ENCODE peak calls at places on chromosomes 6 and 20, in four cellular contexts. One of them, this sample, is unnamed.

GRCh38 chr6:147651249-147652063 is 143.0 kb downstream of the SAMD5 start:
- DNase-seq in HepG2: no peak
- DNase-seq in HCT116: no peak
- DNase-seq in K562: no peak
- DNase-seq in this sample: no peak

GRCh38 chr6:44377971-44378370 is 9.5 kb upstream of the CDC5L start:
- DNase-seq in HepG2: peak; percentile 16
- DNase-seq in HCT116: no peak
- DNase-seq in K562: no peak
- DNase-seq in this sample: no peak

GRCh38 chr6:28257042-28257441 is 2.1 kb upstream of the NKAPL start:
- DNase-seq in HepG2: no peak
- DNase-seq in HCT116: no peak
- DNase-seq in K562: no peak
- DNase-seq in this sample: no peak

GRCh38 chr6:105838156-105838555 is 248.0 kb upstream of the PRDM1 start:
- DNase-seq in HepG2: no peak
- DNase-seq in HCT116: no peak
- DNase-seq in K562: no peak
- DNase-seq in this sample: no peak

GRCh38 chr6:88561974-88562736 is 396.0 kb upstream of the CNR1 start:
- DNase-seq in HepG2: no peak
- DNase-seq in HCT116: no peak
- DNase-seq in K562: no peak
- DNase-seq in this sample: no peak

GRCh38 chr6:169998457-169998856 is 247.0 kb downstream of the ERMARD start:
- DNase-seq in HepG2: no peak
- DNase-seq in HCT116: no peak
- DNase-seq in K562: no peak
- DNase-seq in this sample: no peak

GRCh38 chr6:69835414-69836179 is 30.8 kb upstream of the COL19A1 start:
- DNase-seq in HepG2: peak; percentile 41
- DNase-seq in HCT116: peak; percentile 56
- DNase-seq in K562: peak; percentile 8
- DNase-seq in this sample: peak; percentile 24

GRCh38 chr20:9617940-9618339 is 103.5 kb downstream of the LAMP5 start:
- DNase-seq in HepG2: peak; percentile 58
- DNase-seq in HCT116: peak; percentile 61
- DNase-seq in K562: no peak
- DNase-seq in this sample: peak; percentile 34

GRCh38 chr20:38304845-38305447 is 990 bp downstream of the BPI start:
- DNase-seq in HepG2: peak; percentile 31
- DNase-seq in HCT116: peak; percentile 4
- DNase-seq in K562: peak; percentile 47
- DNase-seq in this sample: peak; percentile 33

GRCh38 chr6:142787422-142787821 is 157.6 kb downstream of the HIVEP2 start:
- DNase-seq in HepG2: no peak
- DNase-seq in HCT116: no peak
- DNase-seq in K562: no peak
- DNase-seq in this sample: no peak

GRCh38 chr6:132763269-132763668 is 5.6 kb upstream of the VNN2 start:
- DNase-seq in HepG2: no peak
- DNase-seq in HCT116: no peak
- DNase-seq in K562: no peak
- DNase-seq in this sample: no peak

GRCh38 chr6:5723905-5724691 is 282.6 kb downstream of the NRN1 start:
- DNase-seq in HepG2: no peak
- DNase-seq in HCT116: no peak
- DNase-seq in K562: no peak
- DNase-seq in this sample: no peak

GRCh38 chr6:129131282-129131681 is 248.3 kb downstream of the LAMA2 start:
- DNase-seq in HepG2: no peak
- DNase-seq in HCT116: no peak
- DNase-seq in K562: no peak
- DNase-seq in this sample: no peak

GRCh38 chr6:13554929-13555333 is 19.5 kb upstream of the SIRT5 start:
- DNase-seq in HepG2: no peak
- DNase-seq in HCT116: no peak
- DNase-seq in K562: no peak
- DNase-seq in this sample: no peak

GRCh38 chr20:54630582-54630981 is 155.2 kb downstream of the DOK5 start:
- DNase-seq in HepG2: no peak
- DNase-seq in HCT116: no peak
- DNase-seq in K562: no peak
- DNase-seq in this sample: no peak

GRCh38 chr6:52649521-52649920 is 21.4 kb upstream of the TMEM14A start:
- DNase-seq in HepG2: no peak
- DNase-seq in HCT116: no peak
- DNase-seq in K562: no peak
- DNase-seq in this sample: no peak

DNA sequence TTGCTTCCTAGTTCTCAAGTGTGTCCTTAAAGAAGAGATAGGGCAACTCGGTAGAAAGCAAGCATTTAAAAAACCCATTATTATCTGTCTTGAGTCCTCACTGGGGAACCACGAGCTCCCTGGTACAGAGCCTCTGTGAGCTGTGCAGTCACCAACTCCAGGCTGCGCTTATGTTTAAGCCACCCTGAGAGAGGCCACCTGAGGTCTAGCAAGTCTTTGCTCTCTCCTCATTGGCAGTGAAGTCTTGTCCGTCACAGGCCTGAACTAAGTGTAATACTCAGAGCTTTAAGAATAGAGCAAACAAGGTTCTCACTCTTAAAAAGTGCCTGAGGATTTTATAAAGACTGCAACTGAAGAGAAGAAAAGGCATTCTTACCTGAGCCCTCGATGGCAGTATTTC is 3.9 kb upstream of the CLDN20 start:
- DNase-seq in HepG2: no peak
- DNase-seq in HCT116: no peak
- DNase-seq in K562: no peak
- DNase-seq in this sample: no peak
- TF ChIP-seq ELF1 in HepG2: no peak
- TF ChIP-seq ELF1 in HCT116: no peak
- TF ChIP-seq ELF1 in K562: no peak
- TF ChIP-seq ELF1 in this sample: no peak

GRCh38 chr20:16003310-16003709 is 569.9 kb downstream of the KIF16B start:
- DNase-seq in HepG2: no peak
- DNase-seq in HCT116: no peak
- DNase-seq in K562: no peak
- DNase-seq in this sample: no peak
- TF ChIP-seq ELF1 in HepG2: no peak
- TF ChIP-seq ELF1 in HCT116: no peak
- TF ChIP-seq ELF1 in K562: no peak
- TF ChIP-seq ELF1 in this sample: no peak

DNA sequence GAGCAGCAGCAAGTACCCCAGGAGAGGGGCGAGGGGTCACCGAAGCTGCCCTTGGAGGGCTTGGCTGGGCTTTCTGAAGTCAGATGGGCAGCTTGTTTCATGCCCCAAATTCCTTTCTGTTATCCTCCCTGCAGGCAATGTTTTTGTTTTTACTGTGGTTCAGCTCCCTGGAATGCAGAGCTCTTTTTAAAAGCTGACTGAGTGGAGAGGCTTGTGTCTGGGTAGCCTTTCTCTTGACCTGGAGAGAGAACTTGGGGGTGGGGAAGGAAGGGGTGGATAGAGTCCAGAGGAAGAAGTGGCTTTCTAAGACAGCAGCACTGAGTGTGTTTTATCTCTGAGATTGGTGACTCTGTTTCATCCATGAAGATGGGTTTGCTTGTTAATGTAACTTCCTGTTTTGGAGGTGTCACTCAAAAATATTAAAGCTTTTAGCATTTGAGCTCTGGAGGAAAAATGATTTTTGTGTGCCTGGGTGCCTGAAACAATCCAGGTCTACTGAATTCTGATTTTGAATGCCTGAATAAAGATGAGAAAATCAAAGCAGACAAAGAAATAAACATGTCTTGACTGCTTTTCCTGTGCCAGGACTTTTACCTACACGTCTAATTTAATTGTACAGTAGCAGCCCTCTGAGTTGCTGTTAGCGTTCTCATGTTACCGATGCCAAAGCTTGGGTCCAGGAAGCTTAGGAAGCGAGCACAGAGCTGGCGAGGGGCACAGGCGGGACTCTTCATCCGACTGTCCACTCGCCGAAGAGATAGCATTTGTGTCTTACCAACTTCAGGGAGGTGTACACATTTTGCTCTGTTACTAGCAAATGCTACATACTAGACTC is 78.2 kb upstream of the EEF1E1 start:
- DNase-seq in HepG2: no peak
- DNase-seq in HCT116: no peak
- DNase-seq in K562: no peak
- DNase-seq in this sample: no peak
- TF ChIP-seq ELF1 in HepG2: no peak
- TF ChIP-seq ELF1 in HCT116: no peak
- TF ChIP-seq ELF1 in K562: no peak
- TF ChIP-seq ELF1 in this sample: no peak

GRCh38 chr6:126662966-126663365 is 323.1 kb downstream of the CENPW start:
- DNase-seq in HepG2: no peak
- DNase-seq in HCT116: no peak
- DNase-seq in K562: no peak
- DNase-seq in this sample: no peak

GRCh38 chr6:126667728-126668127 is 327.8 kb downstream of the CENPW start:
- DNase-seq in HepG2: no peak
- DNase-seq in HCT116: no peak
- DNase-seq in K562: no peak
- DNase-seq in this sample: no peak

GRCh38 chr6:126660376-126660775 is 320.5 kb downstream of the CENPW start:
- DNase-seq in HepG2: no peak
- DNase-seq in HCT116: no peak
- DNase-seq in K562: no peak
- DNase-seq in this sample: no peak

GRCh38 chr6:126661646-126662045 is 321.7 kb downstream of the CENPW start:
- DNase-seq in HepG2: no peak
- DNase-seq in HCT116: no peak
- DNase-seq in K562: no peak
- DNase-seq in this sample: no peak

DNA sequence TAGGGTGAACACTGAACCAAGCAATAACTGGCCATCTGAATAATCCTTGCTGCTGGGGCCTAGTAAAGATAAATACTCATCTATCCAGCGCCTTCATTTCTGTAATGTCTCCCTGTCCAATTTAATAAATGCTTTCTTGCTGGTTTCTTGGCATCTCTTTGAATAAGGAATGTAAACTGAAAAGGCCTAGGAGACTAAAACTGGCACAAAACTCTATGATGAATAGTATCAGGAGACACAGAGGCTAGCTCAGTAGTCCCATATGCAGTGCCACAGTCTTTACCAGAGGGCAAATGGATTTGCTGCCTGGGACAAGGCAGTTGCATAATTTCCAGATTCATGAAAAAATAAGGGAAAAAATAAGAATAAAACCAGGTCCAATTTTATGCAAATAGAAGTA is 324.4 kb downstream of the CENPW start:
- DNase-seq in HepG2: no peak
- DNase-seq in HCT116: no peak
- DNase-seq in K562: no peak
- DNase-seq in this sample: no peak
- TF ChIP-seq ELF1 in HepG2: no peak
- TF ChIP-seq ELF1 in HCT116: no peak
- TF ChIP-seq ELF1 in K562: no peak
- TF ChIP-seq ELF1 in this sample: no peak

GRCh38 chr6:8657522-8657921 is 222.2 kb upstream of the SLC35B3 start:
- DNase-seq in HepG2: no peak
- DNase-seq in HCT116: no peak
- DNase-seq in K562: no peak
- DNase-seq in this sample: no peak

GRCh38 chr6:8655670-8656454 is 220.5 kb upstream of the SLC35B3 start:
- DNase-seq in HepG2: peak; percentile 56
- DNase-seq in HCT116: no peak
- DNase-seq in K562: no peak
- DNase-seq in this sample: no peak

GRCh38 chr6:8658391-8658790 is 223.0 kb upstream of the SLC35B3 start:
- DNase-seq in HepG2: no peak
- DNase-seq in HCT116: no peak
- DNase-seq in K562: no peak
- DNase-seq in this sample: no peak

GRCh38 chr6:8664070-8664469 is 228.7 kb upstream of the SLC35B3 start:
- DNase-seq in HepG2: no peak
- DNase-seq in HCT116: no peak
- DNase-seq in K562: no peak
- DNase-seq in this sample: no peak

DNA sequence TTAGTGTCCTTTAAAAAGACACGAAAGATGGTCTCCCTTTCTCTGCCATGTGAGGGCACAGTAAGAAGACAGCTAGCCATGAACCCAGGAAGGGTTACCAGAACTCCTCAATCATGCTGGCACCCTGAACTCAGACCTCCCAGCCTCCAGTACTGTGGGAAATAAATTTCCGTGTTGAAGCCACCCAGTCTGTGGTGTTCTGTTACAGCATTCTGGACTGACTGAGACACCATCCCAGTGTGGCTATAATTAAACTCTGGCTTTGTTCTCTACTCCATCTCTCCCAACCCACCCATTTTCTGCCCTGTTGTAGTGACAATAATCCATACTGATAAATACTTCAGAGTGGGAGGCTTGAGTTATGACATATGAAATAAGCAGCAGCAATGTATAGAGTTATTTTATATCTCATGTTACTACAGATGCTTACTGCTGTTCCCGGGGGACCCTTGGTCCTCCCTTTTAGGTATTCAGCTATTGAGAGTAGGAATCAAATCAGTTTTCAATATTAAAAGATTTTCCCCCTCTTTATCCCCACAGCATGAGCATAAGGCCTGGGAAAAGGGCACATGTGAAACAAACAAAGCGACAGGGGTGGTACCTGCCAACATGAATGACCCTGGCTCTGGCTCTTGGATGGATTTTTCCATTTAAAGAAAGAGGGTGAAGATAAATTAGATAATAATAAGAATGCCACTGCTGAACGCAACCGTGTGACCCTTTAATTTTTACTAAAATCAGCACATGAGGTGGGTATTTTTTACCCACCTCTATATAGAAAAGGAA is 224.3 kb upstream of the SLC35B3 start:
- DNase-seq in HepG2: no peak
- DNase-seq in HCT116: no peak
- DNase-seq in K562: no peak
- DNase-seq in this sample: no peak
- TF ChIP-seq ELF1 in HepG2: no peak
- TF ChIP-seq ELF1 in HCT116: no peak
- TF ChIP-seq ELF1 in K562: no peak
- TF ChIP-seq ELF1 in this sample: no peak

This sample was measured in SK-N-SH.